ENCODE peak calls at places on chromosomes 13 and 19, in four cellular contexts. One of them, this sample, is unnamed.

GRCh38 chr13:72643339-72643989 is 84.0 kb downstream of the MZT1 start:
- DNase-seq in activated CD4-positive, alpha-beta T cell treated with anti-CD3 and anti-CD28 coated beads, Interleukin-2, amount 50 U/mL, for 1 hour: peak; percentile 53
- DNase-seq in activated CD8-positive, alpha-beta memory T cell treated with anti-CD3 and anti-CD28 coated beads, Interleukin-2, amount 50 U/mL, for 4 hours: peak; percentile 43
- DNase-seq in sigmoid colon: no peak
- DNase-seq in this sample: peak; percentile 45

GRCh38 chr19:2618611-2619010 is 83.9 kb downstream of the GNG7 start:
- DNase-seq in activated CD4-positive, alpha-beta T cell treated with anti-CD3 and anti-CD28 coated beads, Interleukin-2, amount 50 U/mL, for 1 hour: peak; percentile 67
- DNase-seq in activated CD8-positive, alpha-beta memory T cell treated with anti-CD3 and anti-CD28 coated beads, Interleukin-2, amount 50 U/mL, for 4 hours: peak; percentile 84
- DNase-seq in sigmoid colon: peak; percentile 80
- DNase-seq in this sample: no peak

GRCh38 chr19:23996549-23996948 is 81.9 kb downstream of the ZNF726 start:
- DNase-seq in activated CD4-positive, alpha-beta T cell treated with anti-CD3 and anti-CD28 coated beads, Interleukin-2, amount 50 U/mL, for 1 hour: no peak
- DNase-seq in activated CD8-positive, alpha-beta memory T cell treated with anti-CD3 and anti-CD28 coated beads, Interleukin-2, amount 50 U/mL, for 4 hours: no peak
- DNase-seq in sigmoid colon: no peak
- DNase-seq in this sample: no peak

GRCh38 chr19:18373892-18374629 is 11.9 kb upstream of the GDF15 start:
- DNase-seq in activated CD4-positive, alpha-beta T cell treated with anti-CD3 and anti-CD28 coated beads, Interleukin-2, amount 50 U/mL, for 1 hour: peak; percentile 10
- DNase-seq in activated CD8-positive, alpha-beta memory T cell treated with anti-CD3 and anti-CD28 coated beads, Interleukin-2, amount 50 U/mL, for 4 hours: peak; percentile 32
- DNase-seq in sigmoid colon: peak; percentile 97
- DNase-seq in this sample: peak; percentile 73

GRCh38 chr19:42279902-42280760 is 11.1 kb downstream of the CIC start:
- DNase-seq in activated CD4-positive, alpha-beta T cell treated with anti-CD3 and anti-CD28 coated beads, Interleukin-2, amount 50 U/mL, for 1 hour: peak; percentile 83
- DNase-seq in activated CD8-positive, alpha-beta memory T cell treated with anti-CD3 and anti-CD28 coated beads, Interleukin-2, amount 50 U/mL, for 4 hours: peak; percentile 80
- DNase-seq in sigmoid colon: peak; percentile 98
- DNase-seq in this sample: peak; percentile 96

GRCh38 chr13:24625870-24626419 is 54.3 kb upstream of the ATP12A start:
- DNase-seq in activated CD4-positive, alpha-beta T cell treated with anti-CD3 and anti-CD28 coated beads, Interleukin-2, amount 50 U/mL, for 1 hour: no peak
- DNase-seq in activated CD8-positive, alpha-beta memory T cell treated with anti-CD3 and anti-CD28 coated beads, Interleukin-2, amount 50 U/mL, for 4 hours: no peak
- DNase-seq in sigmoid colon: no peak
- DNase-seq in this sample: no peak

GRCh38 chr13:34409496-34410163 is 532.4 kb upstream of the NBEA start:
- DNase-seq in activated CD4-positive, alpha-beta T cell treated with anti-CD3 and anti-CD28 coated beads, Interleukin-2, amount 50 U/mL, for 1 hour: no peak
- DNase-seq in activated CD8-positive, alpha-beta memory T cell treated with anti-CD3 and anti-CD28 coated beads, Interleukin-2, amount 50 U/mL, for 4 hours: no peak
- DNase-seq in sigmoid colon: no peak
- DNase-seq in this sample: no peak

GRCh38 chr13:98350746-98351330 is 173.8 kb upstream of the RNF113B start:
- DNase-seq in activated CD4-positive, alpha-beta T cell treated with anti-CD3 and anti-CD28 coated beads, Interleukin-2, amount 50 U/mL, for 1 hour: no peak
- DNase-seq in activated CD8-positive, alpha-beta memory T cell treated with anti-CD3 and anti-CD28 coated beads, Interleukin-2, amount 50 U/mL, for 4 hours: no peak
- DNase-seq in sigmoid colon: no peak
- DNase-seq in this sample: no peak

GRCh38 chr13:91347212-91347995 is at the start of gene MIR17HG:
- DNase-seq in activated CD4-positive, alpha-beta T cell treated with anti-CD3 and anti-CD28 coated beads, Interleukin-2, amount 50 U/mL, for 1 hour: peak; percentile 80
- DNase-seq in activated CD8-positive, alpha-beta memory T cell treated with anti-CD3 and anti-CD28 coated beads, Interleukin-2, amount 50 U/mL, for 4 hours: peak; percentile 92
- DNase-seq in sigmoid colon: peak; percentile 91
- DNase-seq in this sample: peak; percentile 99

GRCh38 chr19:10474962-10475451 is 28.1 kb downstream of the KEAP1 start:
- DNase-seq in activated CD4-positive, alpha-beta T cell treated with anti-CD3 and anti-CD28 coated beads, Interleukin-2, amount 50 U/mL, for 1 hour: no peak
- DNase-seq in activated CD8-positive, alpha-beta memory T cell treated with anti-CD3 and anti-CD28 coated beads, Interleukin-2, amount 50 U/mL, for 4 hours: no peak
- DNase-seq in sigmoid colon: no peak
- DNase-seq in this sample: no peak

GRCh38 chr19:10604460-10604980 is 17.4 kb upstream of the AP1M2 start:
- DNase-seq in activated CD4-positive, alpha-beta T cell treated with anti-CD3 and anti-CD28 coated beads, Interleukin-2, amount 50 U/mL, for 1 hour: no peak
- DNase-seq in activated CD8-positive, alpha-beta memory T cell treated with anti-CD3 and anti-CD28 coated beads, Interleukin-2, amount 50 U/mL, for 4 hours: no peak
- DNase-seq in sigmoid colon: no peak
- DNase-seq in this sample: no peak

GRCh38 chr19:50432221-50432626 is 468 bp upstream of the MYBPC2 start:
- DNase-seq in activated CD4-positive, alpha-beta T cell treated with anti-CD3 and anti-CD28 coated beads, Interleukin-2, amount 50 U/mL, for 1 hour: no peak
- DNase-seq in activated CD8-positive, alpha-beta memory T cell treated with anti-CD3 and anti-CD28 coated beads, Interleukin-2, amount 50 U/mL, for 4 hours: no peak
- DNase-seq in sigmoid colon: no peak
- DNase-seq in this sample: no peak

GRCh38 chr19:35015576-35016351 is 14.5 kb upstream of the SCN1B start:
- DNase-seq in activated CD4-positive, alpha-beta T cell treated with anti-CD3 and anti-CD28 coated beads, Interleukin-2, amount 50 U/mL, for 1 hour: no peak
- DNase-seq in activated CD8-positive, alpha-beta memory T cell treated with anti-CD3 and anti-CD28 coated beads, Interleukin-2, amount 50 U/mL, for 4 hours: no peak
- DNase-seq in sigmoid colon: peak; percentile 76
- DNase-seq in this sample: no peak

GRCh38 chr19:16750081-16750480 is 30.4 kb downstream of the NWD1 start:
- DNase-seq in activated CD4-positive, alpha-beta T cell treated with anti-CD3 and anti-CD28 coated beads, Interleukin-2, amount 50 U/mL, for 1 hour: no peak
- DNase-seq in activated CD8-positive, alpha-beta memory T cell treated with anti-CD3 and anti-CD28 coated beads, Interleukin-2, amount 50 U/mL, for 4 hours: no peak
- DNase-seq in sigmoid colon: no peak
- DNase-seq in this sample: no peak

GRCh38 chr19:30557212-30557611 is 185.0 kb downstream of the ZNF536 start:
- DNase-seq in activated CD4-positive, alpha-beta T cell treated with anti-CD3 and anti-CD28 coated beads, Interleukin-2, amount 50 U/mL, for 1 hour: no peak
- DNase-seq in activated CD8-positive, alpha-beta memory T cell treated with anti-CD3 and anti-CD28 coated beads, Interleukin-2, amount 50 U/mL, for 4 hours: no peak
- DNase-seq in sigmoid colon: no peak
- DNase-seq in this sample: peak; percentile 55

GRCh38 chr19:30690935-30691505 is 318.8 kb downstream of the ZNF536 start:
- DNase-seq in activated CD4-positive, alpha-beta T cell treated with anti-CD3 and anti-CD28 coated beads, Interleukin-2, amount 50 U/mL, for 1 hour: no peak
- DNase-seq in activated CD8-positive, alpha-beta memory T cell treated with anti-CD3 and anti-CD28 coated beads, Interleukin-2, amount 50 U/mL, for 4 hours: no peak
- DNase-seq in sigmoid colon: peak; percentile 57
- DNase-seq in this sample: peak; percentile 37

GRCh38 chr19:49761625-49762311 is 1.3 kb downstream of the TSKS start:
- DNase-seq in activated CD4-positive, alpha-beta T cell treated with anti-CD3 and anti-CD28 coated beads, Interleukin-2, amount 50 U/mL, for 1 hour: no peak
- DNase-seq in activated CD8-positive, alpha-beta memory T cell treated with anti-CD3 and anti-CD28 coated beads, Interleukin-2, amount 50 U/mL, for 4 hours: no peak
- DNase-seq in sigmoid colon: no peak
- DNase-seq in this sample: peak; percentile 22

GRCh38 chr19:45976180-45976579 is 2.5 kb upstream of the NOVA2 start:
- DNase-seq in activated CD4-positive, alpha-beta T cell treated with anti-CD3 and anti-CD28 coated beads, Interleukin-2, amount 50 U/mL, for 1 hour: no peak
- DNase-seq in activated CD8-positive, alpha-beta memory T cell treated with anti-CD3 and anti-CD28 coated beads, Interleukin-2, amount 50 U/mL, for 4 hours: no peak
- DNase-seq in sigmoid colon: no peak
- DNase-seq in this sample: no peak

GRCh38 chr19:34481861-34482379 is 362 bp downstream of the WTIP start:
- DNase-seq in activated CD4-positive, alpha-beta T cell treated with anti-CD3 and anti-CD28 coated beads, Interleukin-2, amount 50 U/mL, for 1 hour: no peak
- DNase-seq in activated CD8-positive, alpha-beta memory T cell treated with anti-CD3 and anti-CD28 coated beads, Interleukin-2, amount 50 U/mL, for 4 hours: no peak
- DNase-seq in sigmoid colon: no peak
- DNase-seq in this sample: no peak

GRCh38 chr19:58586131-58586765 is 13.1 kb upstream of the MZF1 start:
- DNase-seq in activated CD4-positive, alpha-beta T cell treated with anti-CD3 and anti-CD28 coated beads, Interleukin-2, amount 50 U/mL, for 1 hour: no peak
- DNase-seq in activated CD8-positive, alpha-beta memory T cell treated with anti-CD3 and anti-CD28 coated beads, Interleukin-2, amount 50 U/mL, for 4 hours: no peak
- DNase-seq in sigmoid colon: peak; percentile 60
- DNase-seq in this sample: no peak

GRCh38 chr19:57351867-57352266 is 796 bp downstream of the ZNF304 start:
- DNase-seq in activated CD4-positive, alpha-beta T cell treated with anti-CD3 and anti-CD28 coated beads, Interleukin-2, amount 50 U/mL, for 1 hour: no peak
- DNase-seq in activated CD8-positive, alpha-beta memory T cell treated with anti-CD3 and anti-CD28 coated beads, Interleukin-2, amount 50 U/mL, for 4 hours: no peak
- DNase-seq in sigmoid colon: no peak
- DNase-seq in this sample: no peak

GRCh38 chr19:18735752-18736151 is 52.3 kb downstream of the CRTC1 start:
- DNase-seq in activated CD4-positive, alpha-beta T cell treated with anti-CD3 and anti-CD28 coated beads, Interleukin-2, amount 50 U/mL, for 1 hour: no peak
- DNase-seq in activated CD8-positive, alpha-beta memory T cell treated with anti-CD3 and anti-CD28 coated beads, Interleukin-2, amount 50 U/mL, for 4 hours: no peak
- DNase-seq in sigmoid colon: no peak
- DNase-seq in this sample: no peak

GRCh38 chr19:43533546-43534304 is 737 bp downstream of the ZNF575 start:
- DNase-seq in activated CD4-positive, alpha-beta T cell treated with anti-CD3 and anti-CD28 coated beads, Interleukin-2, amount 50 U/mL, for 1 hour: peak; percentile 91
- DNase-seq in activated CD8-positive, alpha-beta memory T cell treated with anti-CD3 and anti-CD28 coated beads, Interleukin-2, amount 50 U/mL, for 4 hours: peak; percentile 93
- DNase-seq in sigmoid colon: peak; percentile 100
- DNase-seq in this sample: peak; percentile 99

GRCh38 chr19:703651-704446 is 4.9 kb upstream of the PALM start:
- DNase-seq in activated CD4-positive, alpha-beta T cell treated with anti-CD3 and anti-CD28 coated beads, Interleukin-2, amount 50 U/mL, for 1 hour: peak; percentile 68
- DNase-seq in activated CD8-positive, alpha-beta memory T cell treated with anti-CD3 and anti-CD28 coated beads, Interleukin-2, amount 50 U/mL, for 4 hours: peak; percentile 45
- DNase-seq in sigmoid colon: peak; percentile 92
- DNase-seq in this sample: peak; percentile 55

GRCh38 chr19:5147971-5148793 is 179.3 kb downstream of the KDM4B start:
- DNase-seq in activated CD4-positive, alpha-beta T cell treated with anti-CD3 and anti-CD28 coated beads, Interleukin-2, amount 50 U/mL, for 1 hour: no peak
- DNase-seq in activated CD8-positive, alpha-beta memory T cell treated with anti-CD3 and anti-CD28 coated beads, Interleukin-2, amount 50 U/mL, for 4 hours: no peak
- DNase-seq in sigmoid colon: no peak
- DNase-seq in this sample: no peak

GRCh38 chr19:10086904-10087256 is 763 bp downstream of the SHFL start:
- DNase-seq in activated CD4-positive, alpha-beta T cell treated with anti-CD3 and anti-CD28 coated beads, Interleukin-2, amount 50 U/mL, for 1 hour: peak; percentile 30
- DNase-seq in activated CD8-positive, alpha-beta memory T cell treated with anti-CD3 and anti-CD28 coated beads, Interleukin-2, amount 50 U/mL, for 4 hours: peak; percentile 69
- DNase-seq in sigmoid colon: peak; percentile 72
- DNase-seq in this sample: no peak

GRCh38 chr13:32150794-32151193 is 119.2 kb downstream of the FRY start:
- DNase-seq in activated CD4-positive, alpha-beta T cell treated with anti-CD3 and anti-CD28 coated beads, Interleukin-2, amount 50 U/mL, for 1 hour: no peak
- DNase-seq in activated CD8-positive, alpha-beta memory T cell treated with anti-CD3 and anti-CD28 coated beads, Interleukin-2, amount 50 U/mL, for 4 hours: no peak
- DNase-seq in sigmoid colon: peak; percentile 89
- DNase-seq in this sample: no peak

GRCh38 chr13:102870677-102871415 is 25.0 kb downstream of the ERCC5 start:
- DNase-seq in activated CD4-positive, alpha-beta T cell treated with anti-CD3 and anti-CD28 coated beads, Interleukin-2, amount 50 U/mL, for 1 hour: peak; percentile 35
- DNase-seq in activated CD8-positive, alpha-beta memory T cell treated with anti-CD3 and anti-CD28 coated beads, Interleukin-2, amount 50 U/mL, for 4 hours: peak; percentile 48
- DNase-seq in sigmoid colon: no peak
- DNase-seq in this sample: peak; percentile 87

GRCh38 chr19:15123900-15124299 is 16.7 kb downstream of the SYDE1 start:
- DNase-seq in activated CD4-positive, alpha-beta T cell treated with anti-CD3 and anti-CD28 coated beads, Interleukin-2, amount 50 U/mL, for 1 hour: no peak
- DNase-seq in activated CD8-positive, alpha-beta memory T cell treated with anti-CD3 and anti-CD28 coated beads, Interleukin-2, amount 50 U/mL, for 4 hours: no peak
- DNase-seq in sigmoid colon: peak; percentile 97
- DNase-seq in this sample: no peak

GRCh38 chr13:109483369-109483768 is 303.0 kb downstream of the IRS2 start:
- DNase-seq in activated CD4-positive, alpha-beta T cell treated with anti-CD3 and anti-CD28 coated beads, Interleukin-2, amount 50 U/mL, for 1 hour: no peak
- DNase-seq in activated CD8-positive, alpha-beta memory T cell treated with anti-CD3 and anti-CD28 coated beads, Interleukin-2, amount 50 U/mL, for 4 hours: no peak
- DNase-seq in sigmoid colon: no peak
- DNase-seq in this sample: no peak

GRCh38 chr19:44050740-44051653 is 839 bp upstream of the ZNF223 start:
- DNase-seq in activated CD4-positive, alpha-beta T cell treated with anti-CD3 and anti-CD28 coated beads, Interleukin-2, amount 50 U/mL, for 1 hour: peak; percentile 10
- DNase-seq in activated CD8-positive, alpha-beta memory T cell treated with anti-CD3 and anti-CD28 coated beads, Interleukin-2, amount 50 U/mL, for 4 hours: no peak
- DNase-seq in sigmoid colon: no peak
- DNase-seq in this sample: peak; percentile 64

GRCh38 chr19:9128171-9128570 is 1.4 kb upstream of the OR7G3 start:
- DNase-seq in activated CD4-positive, alpha-beta T cell treated with anti-CD3 and anti-CD28 coated beads, Interleukin-2, amount 50 U/mL, for 1 hour: no peak
- DNase-seq in activated CD8-positive, alpha-beta memory T cell treated with anti-CD3 and anti-CD28 coated beads, Interleukin-2, amount 50 U/mL, for 4 hours: no peak
- DNase-seq in sigmoid colon: no peak
- DNase-seq in this sample: no peak

GRCh38 chr19:12767150-12767549 is 8.2 kb downstream of the HOOK2 start:
- DNase-seq in activated CD4-positive, alpha-beta T cell treated with anti-CD3 and anti-CD28 coated beads, Interleukin-2, amount 50 U/mL, for 1 hour: no peak
- DNase-seq in activated CD8-positive, alpha-beta memory T cell treated with anti-CD3 and anti-CD28 coated beads, Interleukin-2, amount 50 U/mL, for 4 hours: no peak
- DNase-seq in sigmoid colon: no peak
- DNase-seq in this sample: no peak

GRCh38 chr13:99967498-99967883 is 4.1 kb downstream of the ZIC5 start:
- DNase-seq in activated CD4-positive, alpha-beta T cell treated with anti-CD3 and anti-CD28 coated beads, Interleukin-2, amount 50 U/mL, for 1 hour: no peak
- DNase-seq in activated CD8-positive, alpha-beta memory T cell treated with anti-CD3 and anti-CD28 coated beads, Interleukin-2, amount 50 U/mL, for 4 hours: no peak
- DNase-seq in sigmoid colon: no peak
- DNase-seq in this sample: peak; percentile 10

This sample was measured in WERI-Rb-1.